ENCODE peak calls at places on chromosomes 5 and 9, in six cellular contexts. One of them, this sample, is unnamed.

GRCh38 chr9:10858817-10859216 is 246.0 kb upstream of the PTPRD start:
- DNase-seq in HTR-8/SVneo: no peak
- DNase-seq in 8988T: no peak
- DNase-seq in GM13976: no peak
- DNase-seq in NCI-H524: no peak
- DNase-seq in stimulated activated CD8-positive, alpha-beta memory T cell treated with anti-CD3 and anti-CD28 coated beads, Interleukin-12 subunit alpha, Interleukin-12 subunit beta, amount 100 ng/mL, for 4 hours: no peak
- DNase-seq in this sample: no peak

GRCh38 chr9:110746211-110746930 is 77.8 kb downstream of the MUSK start:
- DNase-seq in HTR-8/SVneo: no peak
- DNase-seq in 8988T: no peak
- DNase-seq in GM13976: no peak
- DNase-seq in NCI-H524: no peak
- DNase-seq in stimulated activated CD8-positive, alpha-beta memory T cell treated with anti-CD3 and anti-CD28 coated beads, Interleukin-12 subunit alpha, Interleukin-12 subunit beta, amount 100 ng/mL, for 4 hours: no peak
- DNase-seq in this sample: no peak

GRCh38 chr5:107153304-107153703 is 517.4 kb downstream of the EFNA5 start:
- DNase-seq in HTR-8/SVneo: no peak
- DNase-seq in 8988T: no peak
- DNase-seq in GM13976: no peak
- DNase-seq in NCI-H524: no peak
- DNase-seq in stimulated activated CD8-positive, alpha-beta memory T cell treated with anti-CD3 and anti-CD28 coated beads, Interleukin-12 subunit alpha, Interleukin-12 subunit beta, amount 100 ng/mL, for 4 hours: no peak
- DNase-seq in this sample: no peak

GRCh38 chr5:87390576-87391199 is 22.0 kb downstream of the CCNH start:
- DNase-seq in HTR-8/SVneo: no peak
- DNase-seq in 8988T: no peak
- DNase-seq in GM13976: no peak
- DNase-seq in NCI-H524: no peak
- DNase-seq in stimulated activated CD8-positive, alpha-beta memory T cell treated with anti-CD3 and anti-CD28 coated beads, Interleukin-12 subunit alpha, Interleukin-12 subunit beta, amount 100 ng/mL, for 4 hours: no peak
- DNase-seq in this sample: no peak

GRCh38 chr9:79000218-79001002 is 571.4 kb upstream of the TLE4 start:
- DNase-seq in HTR-8/SVneo: no peak
- DNase-seq in 8988T: no peak
- DNase-seq in GM13976: no peak
- DNase-seq in NCI-H524: no peak
- DNase-seq in stimulated activated CD8-positive, alpha-beta memory T cell treated with anti-CD3 and anti-CD28 coated beads, Interleukin-12 subunit alpha, Interleukin-12 subunit beta, amount 100 ng/mL, for 4 hours: no peak
- DNase-seq in this sample: no peak

GRCh38 chr9:114301798-114302565 is 20.9 kb upstream of the ORM1 start:
- DNase-seq in HTR-8/SVneo: no peak
- DNase-seq in 8988T: no peak
- DNase-seq in GM13976: no peak
- DNase-seq in NCI-H524: no peak
- DNase-seq in stimulated activated CD8-positive, alpha-beta memory T cell treated with anti-CD3 and anti-CD28 coated beads, Interleukin-12 subunit alpha, Interleukin-12 subunit beta, amount 100 ng/mL, for 4 hours: no peak
- DNase-seq in this sample: no peak

GRCh38 chr9:99076483-99077171 is 28.3 kb upstream of the TGFBR1 start:
- DNase-seq in HTR-8/SVneo: no peak
- DNase-seq in 8988T: no peak
- DNase-seq in GM13976: no peak
- DNase-seq in NCI-H524: no peak
- DNase-seq in stimulated activated CD8-positive, alpha-beta memory T cell treated with anti-CD3 and anti-CD28 coated beads, Interleukin-12 subunit alpha, Interleukin-12 subunit beta, amount 100 ng/mL, for 4 hours: peak
- DNase-seq in this sample: no peak

GRCh38 chr5:90434116-90434714 is 24.7 kb upstream of the CETN3 start:
- DNase-seq in HTR-8/SVneo: peak
- DNase-seq in 8988T: no peak
- DNase-seq in GM13976: no peak
- DNase-seq in NCI-H524: no peak
- DNase-seq in stimulated activated CD8-positive, alpha-beta memory T cell treated with anti-CD3 and anti-CD28 coated beads, Interleukin-12 subunit alpha, Interleukin-12 subunit beta, amount 100 ng/mL, for 4 hours: no peak
- DNase-seq in this sample: peak

GRCh38 chr9:115234094-115234493 is 116.1 kb upstream of the TNC start:
- DNase-seq in HTR-8/SVneo: peak
- DNase-seq in 8988T: no peak
- DNase-seq in GM13976: no peak
- DNase-seq in NCI-H524: no peak
- DNase-seq in stimulated activated CD8-positive, alpha-beta memory T cell treated with anti-CD3 and anti-CD28 coated beads, Interleukin-12 subunit alpha, Interleukin-12 subunit beta, amount 100 ng/mL, for 4 hours: no peak
- DNase-seq in this sample: peak

GRCh38 chr5:169094586-169095409 is 206.1 kb downstream of the SLIT3 start:
- DNase-seq in HTR-8/SVneo: peak
- DNase-seq in 8988T: no peak
- DNase-seq in GM13976: no peak
- DNase-seq in NCI-H524: no peak
- DNase-seq in stimulated activated CD8-positive, alpha-beta memory T cell treated with anti-CD3 and anti-CD28 coated beads, Interleukin-12 subunit alpha, Interleukin-12 subunit beta, amount 100 ng/mL, for 4 hours: no peak
- DNase-seq in this sample: no peak

GRCh38 chr9:95336281-95336680 is 18.8 kb upstream of the FANCC start:
- DNase-seq in HTR-8/SVneo: no peak
- DNase-seq in 8988T: no peak
- DNase-seq in GM13976: no peak
- DNase-seq in NCI-H524: no peak
- DNase-seq in stimulated activated CD8-positive, alpha-beta memory T cell treated with anti-CD3 and anti-CD28 coated beads, Interleukin-12 subunit alpha, Interleukin-12 subunit beta, amount 100 ng/mL, for 4 hours: no peak
- DNase-seq in this sample: peak

GRCh38 chr9:134957945-134958227 is 40.2 kb upstream of the FCN1 start:
- DNase-seq in HTR-8/SVneo: no peak
- DNase-seq in 8988T: no peak
- DNase-seq in GM13976: no peak
- DNase-seq in NCI-H524: no peak
- DNase-seq in stimulated activated CD8-positive, alpha-beta memory T cell treated with anti-CD3 and anti-CD28 coated beads, Interleukin-12 subunit alpha, Interleukin-12 subunit beta, amount 100 ng/mL, for 4 hours: no peak
- DNase-seq in this sample: no peak

GRCh38 chr9:114205171-114206015 is 50.1 kb downstream of the COL27A1 start:
- DNase-seq in HTR-8/SVneo: no peak
- DNase-seq in 8988T: no peak
- DNase-seq in GM13976: no peak
- DNase-seq in NCI-H524: no peak
- DNase-seq in stimulated activated CD8-positive, alpha-beta memory T cell treated with anti-CD3 and anti-CD28 coated beads, Interleukin-12 subunit alpha, Interleukin-12 subunit beta, amount 100 ng/mL, for 4 hours: no peak
- DNase-seq in this sample: no peak

GRCh38 chr9:87678650-87679355 is 47.1 kb upstream of the CTSL start:
- DNase-seq in HTR-8/SVneo: peak
- DNase-seq in 8988T: peak
- DNase-seq in GM13976: peak
- DNase-seq in NCI-H524: peak
- DNase-seq in stimulated activated CD8-positive, alpha-beta memory T cell treated with anti-CD3 and anti-CD28 coated beads, Interleukin-12 subunit alpha, Interleukin-12 subunit beta, amount 100 ng/mL, for 4 hours: no peak
- DNase-seq in this sample: peak

GRCh38 chr5:67187318-67187717 is 9.3 kb downstream of the CD180 start:
- DNase-seq in HTR-8/SVneo: no peak
- DNase-seq in 8988T: no peak
- DNase-seq in GM13976: no peak
- DNase-seq in NCI-H524: no peak
- DNase-seq in stimulated activated CD8-positive, alpha-beta memory T cell treated with anti-CD3 and anti-CD28 coated beads, Interleukin-12 subunit alpha, Interleukin-12 subunit beta, amount 100 ng/mL, for 4 hours: no peak
- DNase-seq in this sample: no peak

GRCh38 chr5:18393546-18393945 is 759.3 kb downstream of the TAF11L14 start:
- DNase-seq in HTR-8/SVneo: no peak
- DNase-seq in 8988T: no peak
- DNase-seq in GM13976: no peak
- DNase-seq in NCI-H524: no peak
- DNase-seq in stimulated activated CD8-positive, alpha-beta memory T cell treated with anti-CD3 and anti-CD28 coated beads, Interleukin-12 subunit alpha, Interleukin-12 subunit beta, amount 100 ng/mL, for 4 hours: no peak
- DNase-seq in this sample: no peak

GRCh38 chr9:114503009-114503408 is 2.3 kb downstream of the WHRN start:
- DNase-seq in HTR-8/SVneo: no peak
- DNase-seq in 8988T: no peak
- DNase-seq in GM13976: no peak
- DNase-seq in NCI-H524: no peak
- DNase-seq in stimulated activated CD8-positive, alpha-beta memory T cell treated with anti-CD3 and anti-CD28 coated beads, Interleukin-12 subunit alpha, Interleukin-12 subunit beta, amount 100 ng/mL, for 4 hours: no peak
- DNase-seq in this sample: no peak

GRCh38 chr9:95836072-95836471 is 39.4 kb upstream of the ERCC6L2 start:
- DNase-seq in HTR-8/SVneo: no peak
- DNase-seq in 8988T: no peak
- DNase-seq in GM13976: no peak
- DNase-seq in NCI-H524: no peak
- DNase-seq in stimulated activated CD8-positive, alpha-beta memory T cell treated with anti-CD3 and anti-CD28 coated beads, Interleukin-12 subunit alpha, Interleukin-12 subunit beta, amount 100 ng/mL, for 4 hours: no peak
- DNase-seq in this sample: no peak

GRCh38 chr9:96604005-96604320 is 15.7 kb downstream of the CDC14B start:
- DNase-seq in HTR-8/SVneo: no peak
- DNase-seq in 8988T: no peak
- DNase-seq in GM13976: no peak
- DNase-seq in NCI-H524: no peak
- DNase-seq in stimulated activated CD8-positive, alpha-beta memory T cell treated with anti-CD3 and anti-CD28 coated beads, Interleukin-12 subunit alpha, Interleukin-12 subunit beta, amount 100 ng/mL, for 4 hours: no peak
- DNase-seq in this sample: no peak

GRCh38 chr9:87467187-87467586 is 30.5 kb upstream of the DAPK1 start:
- DNase-seq in HTR-8/SVneo: no peak
- DNase-seq in 8988T: no peak
- DNase-seq in GM13976: no peak
- DNase-seq in NCI-H524: no peak
- DNase-seq in stimulated activated CD8-positive, alpha-beta memory T cell treated with anti-CD3 and anti-CD28 coated beads, Interleukin-12 subunit alpha, Interleukin-12 subunit beta, amount 100 ng/mL, for 4 hours: no peak
- DNase-seq in this sample: no peak

GRCh38 chr5:103139264-103139865 is 19.3 kb downstream of the PPIP5K2 start:
- DNase-seq in HTR-8/SVneo: peak
- DNase-seq in 8988T: peak
- DNase-seq in GM13976: peak
- DNase-seq in NCI-H524: peak
- DNase-seq in stimulated activated CD8-positive, alpha-beta memory T cell treated with anti-CD3 and anti-CD28 coated beads, Interleukin-12 subunit alpha, Interleukin-12 subunit beta, amount 100 ng/mL, for 4 hours: peak
- DNase-seq in this sample: peak

GRCh38 chr5:149426931-149427330 is 47.8 kb upstream of the IL17B start:
- DNase-seq in HTR-8/SVneo: no peak
- DNase-seq in 8988T: no peak
- DNase-seq in GM13976: no peak
- DNase-seq in NCI-H524: no peak
- DNase-seq in stimulated activated CD8-positive, alpha-beta memory T cell treated with anti-CD3 and anti-CD28 coated beads, Interleukin-12 subunit alpha, Interleukin-12 subunit beta, amount 100 ng/mL, for 4 hours: no peak
- DNase-seq in this sample: no peak

GRCh38 chr9:110078626-110079025 is 129.3 kb downstream of the C9orf152 start:
- DNase-seq in HTR-8/SVneo: no peak
- DNase-seq in 8988T: no peak
- DNase-seq in GM13976: no peak
- DNase-seq in NCI-H524: no peak
- DNase-seq in stimulated activated CD8-positive, alpha-beta memory T cell treated with anti-CD3 and anti-CD28 coated beads, Interleukin-12 subunit alpha, Interleukin-12 subunit beta, amount 100 ng/mL, for 4 hours: no peak
- DNase-seq in this sample: no peak

GRCh38 chr9:90300901-90301688 is 341.5 kb downstream of the DIRAS2 start:
- DNase-seq in HTR-8/SVneo: no peak
- DNase-seq in 8988T: peak
- DNase-seq in GM13976: no peak
- DNase-seq in NCI-H524: no peak
- DNase-seq in stimulated activated CD8-positive, alpha-beta memory T cell treated with anti-CD3 and anti-CD28 coated beads, Interleukin-12 subunit alpha, Interleukin-12 subunit beta, amount 100 ng/mL, for 4 hours: no peak
- DNase-seq in this sample: peak

GRCh38 chr5:68683632-68684035 is 410.2 kb upstream of the SLC30A5 start:
- DNase-seq in HTR-8/SVneo: peak
- DNase-seq in 8988T: no peak
- DNase-seq in GM13976: no peak
- DNase-seq in NCI-H524: no peak
- DNase-seq in stimulated activated CD8-positive, alpha-beta memory T cell treated with anti-CD3 and anti-CD28 coated beads, Interleukin-12 subunit alpha, Interleukin-12 subunit beta, amount 100 ng/mL, for 4 hours: no peak
- DNase-seq in this sample: peak

GRCh38 chr9:101034222-101034621 is 5.7 kb downstream of the PLPPR1 start:
- DNase-seq in HTR-8/SVneo: no peak
- DNase-seq in 8988T: no peak
- DNase-seq in GM13976: no peak
- DNase-seq in NCI-H524: no peak
- DNase-seq in stimulated activated CD8-positive, alpha-beta memory T cell treated with anti-CD3 and anti-CD28 coated beads, Interleukin-12 subunit alpha, Interleukin-12 subunit beta, amount 100 ng/mL, for 4 hours: no peak
- DNase-seq in this sample: no peak

GRCh38 chr5:55345327-55345726 is 37.5 kb downstream of the MTREX start:
- DNase-seq in HTR-8/SVneo: no peak
- DNase-seq in 8988T: no peak
- DNase-seq in GM13976: no peak
- DNase-seq in NCI-H524: no peak
- DNase-seq in stimulated activated CD8-positive, alpha-beta memory T cell treated with anti-CD3 and anti-CD28 coated beads, Interleukin-12 subunit alpha, Interleukin-12 subunit beta, amount 100 ng/mL, for 4 hours: no peak
- DNase-seq in this sample: no peak

GRCh38 chr9:121650220-121651013 is 1.0 kb upstream of the DAB2IP start:
- DNase-seq in HTR-8/SVneo: peak
- DNase-seq in 8988T: no peak
- DNase-seq in GM13976: no peak
- DNase-seq in NCI-H524: peak
- DNase-seq in stimulated activated CD8-positive, alpha-beta memory T cell treated with anti-CD3 and anti-CD28 coated beads, Interleukin-12 subunit alpha, Interleukin-12 subunit beta, amount 100 ng/mL, for 4 hours: no peak
- DNase-seq in this sample: peak

GRCh38 chr5:145787001-145787400 is 48.1 kb downstream of the PRELID2 start:
- DNase-seq in HTR-8/SVneo: no peak
- DNase-seq in 8988T: no peak
- DNase-seq in GM13976: no peak
- DNase-seq in NCI-H524: no peak
- DNase-seq in stimulated activated CD8-positive, alpha-beta memory T cell treated with anti-CD3 and anti-CD28 coated beads, Interleukin-12 subunit alpha, Interleukin-12 subunit beta, amount 100 ng/mL, for 4 hours: no peak
- DNase-seq in this sample: no peak

GRCh38 chr5:142726188-142726731 is 40.4 kb upstream of the FGF1 start:
- DNase-seq in HTR-8/SVneo: no peak
- DNase-seq in 8988T: no peak
- DNase-seq in GM13976: no peak
- DNase-seq in NCI-H524: no peak
- DNase-seq in stimulated activated CD8-positive, alpha-beta memory T cell treated with anti-CD3 and anti-CD28 coated beads, Interleukin-12 subunit alpha, Interleukin-12 subunit beta, amount 100 ng/mL, for 4 hours: no peak
- DNase-seq in this sample: no peak

GRCh38 chr5:56060276-56061110 is 65.7 kb upstream of the IL6ST start:
- DNase-seq in HTR-8/SVneo: no peak
- DNase-seq in 8988T: no peak
- DNase-seq in GM13976: no peak
- DNase-seq in NCI-H524: no peak
- DNase-seq in stimulated activated CD8-positive, alpha-beta memory T cell treated with anti-CD3 and anti-CD28 coated beads, Interleukin-12 subunit alpha, Interleukin-12 subunit beta, amount 100 ng/mL, for 4 hours: no peak
- DNase-seq in this sample: no peak

GRCh38 chr5:82365744-82366228 is 87.6 kb upstream of the RPS23 start:
- DNase-seq in HTR-8/SVneo: no peak
- DNase-seq in 8988T: no peak
- DNase-seq in GM13976: no peak
- DNase-seq in NCI-H524: no peak
- DNase-seq in stimulated activated CD8-positive, alpha-beta memory T cell treated with anti-CD3 and anti-CD28 coated beads, Interleukin-12 subunit alpha, Interleukin-12 subunit beta, amount 100 ng/mL, for 4 hours: no peak
- DNase-seq in this sample: peak

GRCh38 chr5:98349251-98349989 is 424.0 kb upstream of the RGMB start:
- DNase-seq in HTR-8/SVneo: peak
- DNase-seq in 8988T: no peak
- DNase-seq in GM13976: no peak
- DNase-seq in NCI-H524: no peak
- DNase-seq in stimulated activated CD8-positive, alpha-beta memory T cell treated with anti-CD3 and anti-CD28 coated beads, Interleukin-12 subunit alpha, Interleukin-12 subunit beta, amount 100 ng/mL, for 4 hours: no peak
- DNase-seq in this sample: no peak